ENCODE peak calls at places on chromosomes 4 and X, in four cellular contexts. Q is Panc1, K is K562, J is HCT116. O is an unnamed sample.

GRCh38 chr4:102318105-102318504 is 27.2 kb downstream of the SLC39A8 start:
- DNase-seq in Q (no peak), K (no peak), J (no peak), O (no peak)

GRCh38 chr4:32499176-32499575 is 1779.0 kb downstream of the PCDH7 start:
- DNase-seq in Q (no peak), K (no peak), J (no peak), O (no peak)

GRCh38 chr4:172776203-172776896 is 392.3 kb upstream of the GALNT7 start:
- DNase-seq in Q (no peak), K (no peak), J (no peak), O (no peak)

GRCh38 chr4:96913437-96914075 is 1073.7 kb downstream of the PDHA2 start:
- DNase-seq in Q (no peak), K (no peak), J (no peak), O (no peak)

GRCh38 chr4:15695764-15696163 is 7.1 kb upstream of the BST1 start:
- DNase-seq in Q (no peak), K (no peak), J (no peak), O (no peak)

GRCh38 chr4:149713031-149713430 is 102.6 kb downstream of the IQCM start:
- DNase-seq in Q (no peak), K (no peak), J (no peak), O (no peak)

GRCh38 chrX:38375888-38376287 is 23.5 kb downstream of the OTC start:
- DNase-seq in Q (peak), K (no peak), J (peak), O (no peak)

GRCh38 chr4:8007581-8007980 is 67.9 kb upstream of the AFAP1 start:
- DNase-seq in Q (no peak), K (no peak), J (no peak), O (no peak)

GRCh38 chr4:17762705-17763104 is 18.7 kb downstream of the FAM184B start:
- DNase-seq in Q (no peak), K (peak), J (no peak), O (peak)

GRCh38 chr4:17761062-17761461 is 20.4 kb downstream of the FAM184B start:
- DNase-seq in Q (no peak), K (no peak), J (no peak), O (no peak)

GRCh38 chr4:17763352-17763890 is 18.0 kb downstream of the FAM184B start:
- DNase-seq in Q (no peak), K (no peak), J (no peak), O (no peak)

GRCh38 chr4:17760602-17761001 is 20.8 kb downstream of the FAM184B start:
- DNase-seq in Q (no peak), K (no peak), J (no peak), O (no peak)

GRCh38 chr4:17758459-17758858 is 23.0 kb downstream of the FAM184B start:
- DNase-seq in Q (no peak), K (no peak), J (no peak), O (no peak)
- TF ChIP-seq TCF7L2 in Q (no peak), K (no peak), J (no peak), O (no peak)

GRCh38 chrX:74420194-74421035 is 878 bp upstream of the SLC16A2 start:
- DNase-seq in Q (no peak), K (no peak), J (no peak), O (no peak)
- TF ChIP-seq TCF7L2 in Q (no peak), K (no peak), J (no peak), O (no peak)

GRCh38 chrX:12920990-12921389 is 14.6 kb downstream of the TLR8 start:
- DNase-seq in Q (no peak), K (no peak), J (no peak), O (no peak)

GRCh38 chrX:12919620-12920019 is 13.2 kb downstream of the TLR8 start:
- DNase-seq in Q (no peak), K (no peak), J (no peak), O (no peak)

GRCh38 chrX:12919051-12919450 is 12.6 kb downstream of the TLR8 start:
- DNase-seq in Q (no peak), K (no peak), J (no peak), O (no peak)

GRCh38 chrX:12922600-12922919 is 16.1 kb downstream of the TLR8 start:
- DNase-seq in Q (no peak), K (no peak), J (no peak), O (no peak)

DNA sequence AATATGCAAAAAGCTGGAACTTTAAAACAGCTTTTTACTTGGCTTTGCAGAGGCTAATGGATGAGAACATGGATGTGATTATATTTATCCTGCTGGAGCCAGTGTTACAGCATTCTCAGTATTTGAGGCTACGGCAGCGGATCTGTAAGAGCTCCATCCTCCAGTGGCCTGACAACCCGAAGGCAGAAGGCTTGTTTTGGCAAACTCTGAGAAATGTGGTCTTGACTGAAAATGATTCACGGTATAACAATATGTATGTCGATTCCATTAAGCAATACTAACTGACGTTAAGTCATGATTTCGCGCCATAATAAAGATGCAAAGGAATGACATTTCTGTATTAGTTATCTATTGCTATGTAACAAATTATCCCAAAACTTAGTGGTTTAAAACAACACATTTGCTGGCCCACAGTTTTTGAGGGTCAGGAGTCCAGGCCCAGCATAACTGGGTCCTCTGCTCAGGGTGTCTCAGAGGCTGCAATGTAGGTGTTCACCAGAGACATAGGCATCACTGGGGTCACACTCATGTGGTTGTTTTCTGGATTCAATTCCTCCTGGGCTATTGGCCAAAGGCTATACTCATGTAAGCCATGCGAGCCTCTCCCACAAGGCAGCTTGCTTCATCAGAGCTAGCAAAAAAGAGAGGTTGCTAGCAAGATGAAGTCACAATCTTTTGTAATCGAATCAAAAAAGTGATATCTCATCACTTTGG is 15.6 kb downstream of the TLR8 start:
- DNase-seq in Q (no peak), K (no peak), J (no peak), O (no peak)
- TF ChIP-seq TCF7L2 in Q (no peak), K (no peak), J (no peak), O (no peak)

DNA sequence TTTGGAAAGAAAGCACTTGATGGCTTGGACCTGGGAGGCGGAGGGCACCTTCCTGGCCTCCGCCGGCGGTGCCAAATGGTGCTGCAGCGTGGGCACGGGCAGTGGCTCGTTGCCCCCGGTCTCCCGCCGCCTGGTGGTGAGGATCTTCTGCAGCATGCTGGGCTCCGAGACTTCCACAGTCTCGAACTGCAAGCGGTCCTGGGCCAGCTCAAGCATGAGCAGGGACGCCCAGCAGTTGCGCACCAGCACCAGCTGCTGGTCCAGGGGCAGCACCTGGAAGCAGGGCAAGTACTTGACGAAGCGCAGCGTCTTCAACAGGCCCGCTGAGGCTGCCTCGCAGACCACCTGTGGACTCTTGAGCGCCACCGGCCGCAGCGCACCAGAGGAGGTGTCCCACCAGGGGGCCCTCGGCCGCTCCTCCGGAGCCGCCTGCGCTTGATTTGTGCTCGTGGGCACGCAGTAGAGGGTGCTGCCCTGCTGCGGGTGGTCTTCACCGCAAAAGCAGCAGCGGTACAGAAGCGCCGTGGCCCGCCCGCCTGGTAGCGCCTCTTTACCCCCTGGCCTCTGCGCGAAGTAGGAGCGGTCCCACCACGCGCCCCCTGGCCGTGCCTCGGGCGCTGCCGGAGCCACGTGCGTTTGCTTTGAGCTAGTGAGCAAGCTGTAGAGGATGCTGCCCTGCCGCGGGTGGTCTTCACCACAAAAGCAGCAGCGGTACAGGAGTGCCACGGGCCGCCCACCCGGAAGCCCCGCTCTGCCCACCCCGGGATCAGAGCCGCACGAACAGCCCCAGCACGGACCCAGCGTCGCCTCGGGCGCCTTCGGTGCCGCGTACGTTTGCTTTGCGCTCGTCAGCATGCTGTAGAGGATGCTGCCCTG is 689 bp downstream of the NR0B1 start:
- DNase-seq in Q (no peak), K (no peak), J (no peak), O (no peak)
- TF ChIP-seq TCF7L2 in Q (no peak), K (no peak), J (no peak), O (no peak)

GRCh38 chrX:15242899-15243555 is 26.9 kb downstream of the ASB9 start:
- DNase-seq in Q (peak), K (peak), J (peak), O (peak)
- TF ChIP-seq TCF7L2 in Q (no peak), K (no peak), J (no peak), O (no peak)

DNA sequence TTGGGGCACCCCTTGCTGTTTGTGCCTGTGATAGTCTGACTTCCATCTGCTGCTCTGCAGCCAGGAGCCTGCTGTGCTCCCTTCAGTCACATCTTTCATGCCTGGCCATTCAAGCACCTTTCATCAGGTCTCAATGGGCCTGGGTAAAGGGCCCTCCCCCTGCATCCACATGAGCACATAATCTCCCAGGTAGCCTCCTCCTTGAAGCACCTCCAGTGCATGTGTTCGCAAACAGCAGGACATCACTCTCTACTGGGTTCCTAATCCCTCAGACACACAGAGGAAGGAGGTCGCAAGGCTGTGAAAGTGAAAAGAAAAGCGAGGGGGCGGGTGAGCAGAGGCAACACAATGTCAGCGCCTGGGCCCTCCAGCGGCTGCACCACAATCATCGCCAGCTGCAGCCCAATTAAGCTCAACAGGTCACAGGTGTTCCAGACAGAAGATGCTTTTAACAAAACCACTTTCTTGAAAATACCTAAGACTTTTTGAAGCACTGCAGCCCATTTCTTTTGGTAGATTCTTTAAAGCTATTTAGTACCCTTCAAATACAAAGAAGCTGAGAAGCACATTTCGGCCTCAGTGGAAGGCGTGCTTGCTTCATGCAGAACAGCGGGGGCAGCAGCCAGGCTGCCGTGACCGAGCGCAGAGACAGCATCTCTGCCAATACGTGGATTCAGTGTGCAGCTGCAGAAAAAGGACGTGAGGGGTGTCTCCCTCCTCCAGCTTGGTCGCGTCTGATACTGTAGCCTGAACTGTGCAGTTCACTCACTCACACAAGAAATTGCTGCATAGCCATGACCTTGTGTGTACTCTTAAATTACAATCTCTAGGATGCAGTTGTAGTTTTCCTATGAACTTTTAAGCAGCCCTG is 92.2 kb upstream of the SPRY1 start:
- DNase-seq in Q (no peak), K (no peak), J (no peak), O (no peak)
- TF ChIP-seq TCF7L2 in Q (no peak), K (no peak), J (no peak), O (no peak)

DNA sequence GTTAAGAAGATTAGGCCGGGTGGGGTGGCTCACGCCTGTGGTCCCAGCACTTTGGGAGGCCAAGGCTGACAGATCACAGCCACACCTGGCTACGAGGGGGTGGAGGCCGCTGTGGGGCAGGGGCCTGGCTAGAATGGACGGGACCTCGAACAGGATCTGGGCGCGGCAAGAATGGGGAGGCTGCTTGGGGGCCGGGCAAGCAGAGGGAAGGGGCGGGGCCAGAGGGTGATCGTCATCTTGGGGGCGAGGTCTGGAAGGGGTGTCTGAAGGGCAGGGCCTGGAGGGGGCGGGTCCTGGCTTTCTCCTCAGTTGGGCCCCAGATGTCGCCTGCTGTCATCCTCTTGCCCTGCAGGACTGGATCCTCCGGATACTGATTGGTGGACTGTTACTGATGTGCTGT is 57.3 kb upstream of the ENPEP start:
- DNase-seq in Q (no peak), K (peak), J (no peak), O (no peak)
- TF ChIP-seq TCF7L2 in Q (no peak), K (no peak), J (no peak), O (no peak)

GRCh38 chr4:39527296-39528055 is at the start of gene UGDH:
- DNase-seq in Q (peak), K (peak), J (peak), O (peak)

GRCh38 chr4:39529534-39529933 is 2.3 kb upstream of the UGDH start:
- DNase-seq in Q (no peak), K (no peak), J (no peak), O (no peak)

GRCh38 chr4:39526810-39527295 is 386 bp downstream of the UGDH start:
- DNase-seq in Q (no peak), K (peak), J (no peak), O (no peak)

GRCh38 chr4:39526283-39526682 is 956 bp downstream of the UGDH start:
- DNase-seq in Q (no peak), K (no peak), J (no peak), O (no peak)

DNA sequence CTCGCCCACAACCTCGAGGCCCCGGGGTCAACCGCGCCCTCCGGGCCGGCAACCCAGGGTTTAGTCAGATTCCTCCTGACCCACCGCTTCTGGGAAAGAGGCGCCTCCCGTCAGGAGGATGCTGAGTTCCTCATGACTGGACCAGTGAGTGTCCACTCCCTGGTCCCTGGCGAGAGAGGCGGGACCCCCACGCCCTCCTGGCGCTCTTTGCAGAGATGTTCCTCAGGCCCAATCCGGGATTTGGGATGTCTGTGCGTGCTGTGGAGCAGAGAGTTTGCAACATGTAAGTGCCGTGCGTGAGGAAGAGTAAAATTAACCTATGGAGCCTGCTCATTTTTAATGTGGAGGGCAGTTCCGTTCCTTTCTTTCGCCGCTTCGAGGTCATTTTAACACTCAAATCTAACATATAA is 822 bp upstream of the UGDH start:
- DNase-seq in Q (no peak), K (no peak), J (no peak), O (no peak)
- TF ChIP-seq TCF7L2 in Q (no peak), K (no peak), J (no peak), O (no peak)

DNA sequence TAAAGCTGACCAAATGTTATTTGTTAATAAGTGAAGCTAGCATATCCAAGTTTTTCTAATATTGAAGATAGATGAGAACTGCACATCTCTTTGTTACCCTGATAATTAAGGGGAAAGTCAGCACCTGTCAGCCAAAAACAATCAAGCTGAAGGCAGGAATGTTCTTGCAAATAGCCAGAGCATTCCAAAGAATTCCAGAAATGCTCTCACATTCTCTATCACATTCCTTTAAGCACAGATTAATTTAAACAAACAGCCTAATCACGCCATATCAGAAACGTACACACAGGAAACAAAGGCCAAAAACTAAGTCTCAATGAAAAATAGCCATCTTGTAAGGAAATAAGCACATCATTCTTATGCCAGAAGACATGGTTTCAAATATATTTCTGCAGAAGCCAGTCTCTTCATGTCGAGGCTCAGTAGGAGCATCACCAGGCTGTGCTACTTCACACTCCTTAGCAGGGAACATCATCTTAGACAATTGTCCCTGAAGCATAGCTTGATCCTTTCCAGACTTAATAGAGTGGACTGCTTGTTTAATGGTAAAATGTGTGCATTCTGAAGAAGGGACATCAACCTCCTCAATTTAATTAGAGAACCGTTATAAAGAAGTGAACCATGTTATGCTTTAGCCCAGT is 252.9 kb upstream of the TTC29 start:
- DNase-seq in Q (no peak), K (no peak), J (no peak), O (no peak)
- TF ChIP-seq TCF7L2 in Q (no peak), K (no peak), J (no peak), O (no peak)

DNA sequence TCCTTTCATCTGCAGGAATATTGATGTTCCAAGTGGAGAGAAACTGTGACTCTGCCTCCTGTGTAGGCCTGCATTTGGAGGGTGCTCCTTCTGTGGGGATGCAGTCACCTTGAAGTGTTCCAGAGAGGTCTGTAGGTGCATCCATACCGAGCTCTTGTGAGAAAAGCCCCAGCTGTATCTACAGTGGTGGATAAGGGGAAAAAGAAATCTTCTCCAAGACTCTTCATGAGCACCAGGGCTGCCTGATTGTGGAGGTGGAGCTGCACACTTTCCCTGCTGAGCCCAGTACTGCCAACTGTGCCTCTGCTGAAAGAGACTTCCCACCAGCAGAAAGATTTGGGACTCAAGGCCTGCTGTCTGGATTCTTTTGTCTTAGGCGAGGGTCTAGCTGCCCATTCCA is 35.1 kb upstream of the ADH4 start:
- DNase-seq in Q (no peak), K (no peak), J (no peak), O (no peak)
- TF ChIP-seq TCF7L2 in Q (no peak), K (no peak), J (no peak), O (no peak)